ENCODE peak calls at places on chromosomes 4 and X, in seven cellular contexts. P is neuronal stem cell, V is ovary, I is lower lobe of right lung, D is pancreas, X is breast epithelium, Y is stomach. Z is an unnamed sample. For H3K27me3, the result is how much of the 10 kb centered on the place peaks cover.

GRCh38 chrX:24025741-24026402 is 1.1 kb downstream of the KLHL15 start:
- DNase-seq in P (no peak), V (no peak), I (no peak), D (no peak), X (peak), Y (no peak), Z (no peak)

GRCh38 chr4:11451720-11452119 is 23.0 kb upstream of the HS3ST1 start:
- DNase-seq in P (no peak), V (no peak), I (no peak), D (no peak), X (no peak), Y (no peak), Z (no peak)

GRCh38 chr4:101306764-101307615 is 40.3 kb downstream of the PPP3CA start:
- DNase-seq in P (no peak), V (no peak), I (no peak), D (no peak), X (no peak), Y (no peak), Z (no peak)

GRCh38 chr4:3021627-3022026 is 52.7 kb downstream of the HTT-AS start:
- DNase-seq in P (no peak), V (no peak), I (no peak), D (no peak), X (no peak), Y (no peak), Z (no peak)

GRCh38 chrX:155070663-155070974 is 317 bp downstream of the CMC4 start:
- DNase-seq in P (no peak), V (no peak), I (no peak), D (no peak), X (no peak), Y (no peak), Z (no peak)

GRCh38 chr4:86961605-86962295 is 26.9 kb downstream of the AFF1 start:
- DNase-seq in P (no peak), V (no peak), I (no peak), D (no peak), X (no peak), Y (no peak), Z (no peak)

GRCh38 chr4:5708829-5709680 is 696 bp upstream of the EVC2 start:
- DNase-seq in P (peak), V (peak), I (no peak), D (no peak), X (no peak), Y (no peak), Z (peak)

GRCh38 chr4:5010984-5011383 is 8.3 kb downstream of the CYTL1 start:
- DNase-seq in P (no peak), V (no peak), I (no peak), D (no peak), X (no peak), Y (no peak), Z (no peak)

GRCh38 chr4:140312101-140312500 is 61.3 kb upstream of the SCOC start:
- DNase-seq in P (no peak), V (no peak), I (no peak), D (no peak), X (no peak), Y (no peak), Z (no peak)

GRCh38 chrX:18272222-18272621 is 51.5 kb upstream of the BEND2 start:
- DNase-seq in P (no peak), V (no peak), I (no peak), D (no peak), X (no peak), Y (no peak), Z (no peak)

GRCh38 chr4:24226667-24227066 is 336.8 kb upstream of the PPARGC1A start:
- DNase-seq in P (no peak), V (no peak), I (no peak), D (no peak), X (no peak), Y (no peak), Z (no peak)

GRCh38 chrX:129193357-129193756 is 329.9 kb downstream of the SMARCA1 start:
- DNase-seq in P (no peak), V (no peak), I (no peak), D (no peak), X (no peak), Y (no peak), Z (no peak)

GRCh38 chr4:37324526-37324925 is 80.0 kb downstream of the NWD2 start:
- DNase-seq in P (no peak), V (no peak), I (no peak), D (no peak), X (no peak), Y (no peak), Z (no peak)

GRCh38 chr4:30716671-30717207 is 3.4 kb upstream of the PCDH7 start:
- DNase-seq in P (peak), V (no peak), I (no peak), D (no peak), X (no peak), Y (no peak), Z (no peak)

GRCh38 chrX:101595739-101596419 is 21.9 kb downstream of the ARMCX6 start:
- DNase-seq in P (peak), V (no peak), I (no peak), D (peak), X (no peak), Y (no peak), Z (peak)

GRCh38 chr4:52846502-52846901 is 15.6 kb upstream of the RASL11B start:
- DNase-seq in P (no peak), V (no peak), I (no peak), D (no peak), X (no peak), Y (peak), Z (no peak)

GRCh38 chr4:28167411-28167810 is 1306.8 kb downstream of the STIM2 start:
- DNase-seq in P (no peak), V (no peak), I (no peak), D (no peak), X (no peak), Y (peak), Z (no peak)

GRCh38 chr4:155629831-155630425 is 36.7 kb upstream of the GUCY1A1 start:
- DNase-seq in P (no peak), V (no peak), I (no peak), D (no peak), X (no peak), Y (no peak), Z (no peak)

GRCh38 chr4:40458683-40459082 is 123.5 kb downstream of the CHRNA9 start:
- DNase-seq in P (no peak), V (no peak), I (no peak), D (no peak), X (no peak), Y (no peak), Z (no peak)

GRCh38 chr4:124464836-124465235 is 247.7 kb downstream of the ANKRD50 start:
- DNase-seq in P (no peak), V (no peak), I (no peak), D (no peak), X (no peak), Y (no peak), Z (no peak)

GRCh38 chrX:44871114-44871645 is 1.8 kb upstream of the KDM6A start:
- DNase-seq in P (no peak), V (no peak), I (peak), D (no peak), X (no peak), Y (peak), Z (no peak)
- H3K4me3 ChIP-seq in P (peak), V (no peak), I (peak), D (no peak), X (peak), Y (peak), Z (peak)

GRCh38 chr4:48986654-48987164 is 634 bp downstream of the CWH43 start:
- DNase-seq in P (no peak), V (no peak), I (peak), D (no peak), X (no peak), Y (no peak), Z (no peak)
- H3K27me3 ChIP-seq in P (under half), V (under half), I (under half), D (under half), X (under half), Y (under half), Z (under half)

GRCh38 chr4:76210502-76210901 is 3.1 kb downstream of the SCARB2 start:
- DNase-seq in P (no peak), V (no peak), I (no peak), D (no peak), X (no peak), Y (no peak), Z (no peak)
- H3K4me3 ChIP-seq in P (no peak), V (no peak), I (peak), D (no peak), X (peak), Y (peak), Z (no peak)

GRCh38 chr4:26015906-26016305 is 101.9 kb downstream of the SMIM20 start:
- DNase-seq in P (no peak), V (no peak), I (no peak), D (no peak), X (no peak), Y (no peak), Z (no peak)
- H3K27me3 ChIP-seq in P (under half), V (under half), I (under half), D (under half), X (under half), Y (under half), Z (under half)

DNA sequence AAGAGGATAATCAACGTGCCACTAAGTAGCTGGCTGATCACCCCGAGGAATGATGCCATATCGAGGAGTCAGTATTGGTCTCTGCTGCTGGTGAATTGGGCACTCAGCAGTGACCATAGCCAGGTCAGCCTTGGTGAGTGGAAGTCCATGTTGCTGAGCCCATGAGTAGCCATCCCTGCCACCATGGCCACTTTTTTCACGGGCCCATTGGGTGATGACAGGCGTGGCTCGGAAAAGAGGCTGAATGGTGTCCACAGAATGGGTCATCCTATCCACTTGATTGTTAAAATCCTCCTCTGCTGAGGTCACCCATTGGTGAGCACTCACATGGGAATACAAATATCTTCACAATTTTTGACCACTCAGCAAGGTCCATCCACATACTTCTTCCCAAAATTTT is 114.4 kb downstream of the UBE2NL start:
- DNase-seq in P (no peak), V (no peak), I (no peak), D (no peak), X (no peak), Y (no peak), Z (no peak)
- H3K4me3 ChIP-seq in P (no peak), V (no peak), I (no peak), D (no peak), X (no peak), Y (no peak), Z (no peak)

GRCh38 chr4:1409806-1410425 is 3.7 kb upstream of the NKX1-1 start:
- DNase-seq in P (no peak), V (no peak), I (peak), D (no peak), X (no peak), Y (peak), Z (peak)
- H3K27me3 ChIP-seq in P (half or more), V (under half), I (half or more), D (under half), X (under half), Y (half or more), Z (half or more)

GRCh38 chr4:183657564-183657963 is 1.4 kb downstream of the RWDD4 start:
- DNase-seq in P (no peak), V (no peak), I (no peak), D (no peak), X (no peak), Y (no peak), Z (no peak)
- H3K4me3 ChIP-seq in P (peak), V (peak), I (peak), D (peak), X (peak), Y (peak), Z (no peak)

Z was measured in H7.